ENCODE peak calls at places on chromosome 19, in five cellular contexts. O is ureter; T is NCI-H774; A is stimulated activated CD8-positive, alpha-beta memory T cell treated with anti-CD3 and anti-CD28 coated beads, Interleukin-15, amount 100 ng/mL, for 48 hours; V is activated T-cell treated with anti-CD3 and anti-CD28 coated beads, Interleukin-2, amount 50 U/mL, for 72 hours. Y is an unnamed sample.

GRCh38 chr19:47755065-47755761 is 9.9 kb downstream of the NOP53 start:
- DNase-seq in A (no peak), T (no peak), V (no peak), O (no peak), Y (no peak)

GRCh38 chr19:1651061-1651547 is 1.3 kb downstream of the TCF3 start:
- DNase-seq in O (no peak), V (peak; percentile 71), A (peak; percentile 54), T (no peak), Y (peak; percentile 62)

GRCh38 chr19:7830823-7831222 is 805 bp downstream of the EVI5L start:
- DNase-seq in A (no peak), V (no peak), O (no peak), T (no peak), Y (no peak)

GRCh38 chr19:47479701-47480503 is 4.1 kb downstream of the KPTN start:
- DNase-seq in A (no peak), O (no peak), V (no peak), T (no peak), Y (no peak)

GRCh38 chr19:30158893-30159245 is 213.3 kb upstream of the ZNF536 start:
- DNase-seq in A (no peak), O (no peak), T (no peak), V (no peak), Y (no peak)

GRCh38 chr19:40358773-40359172 is 10.3 kb downstream of the PLD3 start:
- DNase-seq in O (no peak), A (no peak), T (no peak), V (no peak), Y (no peak)

GRCh38 chr19:34513767-34514166 is 32.2 kb downstream of the WTIP start:
- DNase-seq in T (no peak), A (no peak), V (no peak), O (no peak), Y (no peak)

GRCh38 chr19:42529248-42529764 is 1.0 kb upstream of the CEACAM1 start:
- DNase-seq in T (no peak), V (peak; percentile 61), A (peak; percentile 38), O (peak; percentile 64), Y (peak; percentile 40)

GRCh38 chr19:54160182-54160811 is 776 bp upstream of the LENG1 start:
- DNase-seq in T (no peak), V (no peak), A (no peak), O (no peak), Y (no peak)

GRCh38 chr19:19134687-19135158 is 3.6 kb downstream of the TMEM161A start:
- DNase-seq in O (no peak), A (peak; percentile 21), T (peak; percentile 77), V (peak; percentile 29), Y (no peak)

GRCh38 chr19:40417714-40417996 is 4.5 kb upstream of the PRX start:
- DNase-seq in O (no peak), A (no peak), V (no peak), T (no peak), Y (no peak)

GRCh38 chr19:3138268-3138667 is 2.4 kb downstream of the GNA15 start:
- DNase-seq in O (no peak), A (no peak), V (no peak), T (no peak), Y (no peak)

GRCh38 chr19:29308977-29309520 is 96.1 kb upstream of the UQCRFS1 start:
- DNase-seq in T (peak; percentile 85), A (no peak), V (no peak), O (no peak), Y (no peak)

GRCh38 chr19:798415-799075 is 1.3 kb downstream of the PTBP1 start:
- DNase-seq in A (no peak), V (peak; percentile 21), O (no peak), T (no peak), Y (no peak)

GRCh38 chr19:8131517-8131916 is 17.9 kb downstream of the FBN3 start:
- DNase-seq in V (no peak), O (no peak), T (no peak), A (no peak), Y (no peak)

GRCh38 chr19:1122972-1123363 is 19.2 kb downstream of the GPX4 start:
- DNase-seq in T (peak; percentile 12), V (peak; percentile 70), O (no peak), A (peak; percentile 65), Y (peak; percentile 41)

GRCh38 chr19:11890634-11891033 is 3.1 kb downstream of the ZNF69 start:
- DNase-seq in V (no peak), A (no peak), O (no peak), T (no peak), Y (no peak)

GRCh38 chr19:17706750-17707181 is 12.5 kb upstream of the MAP1S start:
- DNase-seq in T (no peak), A (no peak), V (no peak), O (no peak), Y (no peak)

GRCh38 chr19:54502518-54503048 is at the start of gene LAIR2:
- DNase-seq in T (no peak), V (peak; percentile 38), O (no peak), A (no peak), Y (no peak)

GRCh38 chr19:6952956-6953355 is 65.6 kb downstream of the ADGRE1 start:
- DNase-seq in O (no peak), V (no peak), A (no peak), T (no peak), Y (no peak)

GRCh38 chr19:37251308-37252229 is 33.6 kb downstream of the ZNF383 start:
- DNase-seq in A (peak; percentile 9), T (peak; percentile 67), V (peak; percentile 70), O (peak; percentile 93), Y (no peak)

GRCh38 chr19:1942078-1942933 is 1.3 kb downstream of the CSNK1G2 start:
- DNase-seq in T (peak; percentile 20), O (peak; percentile 84), A (peak; percentile 67), V (peak; percentile 81), Y (peak; percentile 71)

GRCh38 chr19:2922987-2923386 is 21.8 kb downstream of the ZNF77 start:
- DNase-seq in V (no peak), A (no peak), T (no peak), O (no peak), Y (no peak)

GRCh38 chr19:3276341-3276799 is 51.9 kb downstream of the CELF5 start:
- DNase-seq in O (peak; percentile 58), A (peak; percentile 31), T (peak; percentile 90), V (peak; percentile 65), Y (no peak)

GRCh38 chr19:10686661-10687517 is 14.3 kb upstream of the QTRT1 start:
- DNase-seq in A (no peak), T (no peak), O (no peak), V (no peak), Y (no peak)

GRCh38 chr19:33278403-33279269 is 23.7 kb downstream of the CEBPA start:
- DNase-seq in O (no peak), T (no peak), A (no peak), V (no peak), Y (no peak)

GRCh38 chr19:42255766-42256750 is 1.1 kb upstream of the ERF start:
- DNase-seq in T (no peak), V (no peak), O (no peak), A (no peak), Y (no peak)

GRCh38 chr19:536881-537404 is 5.4 kb downstream of the CDC34 start:
- DNase-seq in A (no peak), V (no peak), O (no peak), T (no peak), Y (no peak)

GRCh38 chr19:3536429-3537100 is 2.4 kb upstream of the TEKTIP1 start:
- DNase-seq in A (no peak), T (no peak), V (no peak), O (no peak), Y (no peak)

GRCh38 chr19:9986787-9987281 is 23.5 kb downstream of the COL5A3 start:
- DNase-seq in O (no peak), V (no peak), T (no peak), A (no peak), Y (no peak)

GRCh38 chr19:4695224-4695731 is 25.1 kb upstream of the MYDGF start:
- DNase-seq in T (no peak), A (no peak), O (no peak), V (no peak), Y (no peak)

GRCh38 chr19:40229484-40229883 is 3.0 kb upstream of the CCNP start:
- DNase-seq in O (no peak), V (no peak), T (no peak), A (peak; percentile 28), Y (no peak)

GRCh38 chr19:52099497-52100138 is 4.1 kb upstream of the ZNF841 start:
- DNase-seq in O (no peak), V (no peak), T (no peak), A (no peak), Y (no peak)

GRCh38 chr19:35484637-35485036 is 5.6 kb downstream of the KRTDAP start:
- DNase-seq in A (peak; percentile 8), O (no peak), T (no peak), V (peak; percentile 16), Y (no peak)

GRCh38 chr19:17327654-17328516 is 6.8 kb downstream of the ANO8 start:
- DNase-seq in T (peak; percentile 50), O (peak; percentile 75), A (no peak), V (peak; percentile 50), Y (no peak)

GRCh38 chr19:51059715-51060114 is 5.2 kb downstream of the KLK13 start:
- DNase-seq in A (no peak), O (no peak), T (no peak), V (no peak), Y (no peak)

Y was measured in activated CD8-positive, alpha-beta memory T cell treated with anti-CD3 and anti-CD28 coated beads for 48 hours.